ENCODE peak calls at places on chromosomes 2 and 18, in seven cellular contexts. Y is cardiac muscle cell; V is GM04504; D is NK-92 treated with Interleukin-12 subunit alpha and Interleukin-12 subunit beta, amount 100 ng/mL, for 24 hours; E is LoVo; X is GM04503; N is amniotic stem cell. I is an unnamed sample.

GRCh38 chr18:8754995-8755955 is 49.9 kb downstream of the MTCL1 start:
- DNase-seq in Y (peak), V (peak), D (peak), E (no peak), X (no peak), N (no peak), I (peak)

GRCh38 chr2:138087761-138088602 is 123.7 kb downstream of the HNMT start:
- DNase-seq in Y (no peak), V (no peak), D (no peak), E (peak), X (no peak), N (no peak), I (no peak)

GRCh38 chr2:172281648-172282576 is 145.5 kb upstream of the ITGA6 start:
- DNase-seq in Y (peak), V (peak), D (no peak), E (no peak), X (peak), N (peak), I (peak)

GRCh38 chr18:67151366-67151765 is 365.2 kb downstream of the DSEL start:
- DNase-seq in Y (no peak), V (no peak), D (no peak), E (no peak), X (no peak), N (no peak), I (no peak)

GRCh38 chr2:168490015-168490874 is 34.2 kb downstream of the CERS6 start:
- DNase-seq in Y (peak), V (peak), D (peak), E (peak), X (no peak), N (peak), I (peak)

GRCh38 chr2:65033178-65033577 is 23.0 kb upstream of the CEP68 start:
- DNase-seq in Y (peak), V (no peak), D (no peak), E (peak), X (no peak), N (no peak), I (no peak)

GRCh38 chr2:73370348-73370747 is 15.3 kb upstream of the ALMS1 start:
- DNase-seq in Y (no peak), V (no peak), D (no peak), E (no peak), X (no peak), N (no peak), I (no peak)

GRCh38 chr18:9095297-9096012 is 7.0 kb upstream of the NDUFV2 start:
- DNase-seq in Y (peak), V (no peak), D (no peak), E (no peak), X (no peak), N (no peak), I (no peak)

GRCh38 chr2:196370386-196370785 is 199.0 kb upstream of the STK17B start:
- DNase-seq in Y (no peak), V (no peak), D (no peak), E (no peak), X (no peak), N (no peak), I (peak)

GRCh38 chr2:218325566-218326160 is 31.0 kb upstream of the CATIP start:
- DNase-seq in Y (no peak), V (no peak), D (no peak), E (no peak), X (no peak), N (no peak), I (no peak)

GRCh38 chr2:1721706-1722483 is 22.4 kb downstream of the PXDN start:
- DNase-seq in Y (peak), V (peak), D (no peak), E (no peak), X (peak), N (peak), I (peak)

GRCh38 chr2:18976112-18976961 is 382.1 kb downstream of the OSR1 start:
- DNase-seq in Y (peak), V (peak), D (no peak), E (no peak), X (peak), N (peak), I (peak)

GRCh38 chr18:35729971-35730668 is 148.6 kb downstream of the GALNT1 start:
- DNase-seq in Y (no peak), V (no peak), D (no peak), E (no peak), X (no peak), N (no peak), I (no peak)

GRCh38 chr2:9637330-9637729 is 6.5 kb upstream of the YWHAQ start:
- DNase-seq in Y (peak), V (no peak), D (no peak), E (peak), X (no peak), N (no peak), I (peak)

GRCh38 chr18:29060349-29060748 is 883.4 kb upstream of the CDH2 start:
- DNase-seq in Y (no peak), V (no peak), D (no peak), E (no peak), X (no peak), N (no peak), I (no peak)

GRCh38 chr18:54717673-54718435 is 110.4 kb upstream of the RAB27B start:
- DNase-seq in Y (peak), V (no peak), D (peak), E (no peak), X (no peak), N (no peak), I (peak)

GRCh38 chr18:25510096-25510495 is 158.1 kb upstream of the ZNF521 start:
- DNase-seq in Y (no peak), V (no peak), D (no peak), E (no peak), X (no peak), N (no peak), I (no peak)